ENCODE peak calls at places on chromosomes 5 and 9, in four cellular contexts. Y, E, O and S are unnamed samples.

GRCh38 chr5:86880344-86880743 is 262.6 kb downstream of the COX7C start:
- DNase-seq in Y (no peak), O (no peak), E (no peak), S (no peak)

GRCh38 chr5:158720316-158720715 is 379.4 kb downstream of the EBF1 start:
- DNase-seq in Y (no peak), O (no peak), E (no peak), S (no peak)

GRCh38 chr5:5667136-5667554 is 244.7 kb downstream of the ICE1 start:
- DNase-seq in Y (no peak), O (no peak), E (no peak), S (peak; percentile 53)

GRCh38 chr5:127256886-127257597 is 33.6 kb upstream of the MEGF10 start:
- DNase-seq in E (no peak), Y (no peak), O (no peak), S (no peak)

GRCh38 chr5:176441921-176442323 is 6.3 kb upstream of the FAF2 start:
- DNase-seq in O (no peak), E (no peak), Y (no peak), S (peak; percentile 23)

GRCh38 chr9:93256878-93257807 is 73.2 kb downstream of the WNK2 start:
- DNase-seq in Y (peak; percentile 4), E (peak; percentile 13), O (no peak), S (no peak)

GRCh38 chr5:54611290-54611951 is 93.9 kb downstream of the SNX18 start:
- DNase-seq in E (no peak), O (no peak), Y (no peak), S (no peak)

GRCh38 chr5:17359451-17359965 is 138.5 kb upstream of the TAF11L2 start:
- DNase-seq in Y (no peak), O (no peak), E (no peak), S (no peak)

GRCh38 chr5:107567901-107568671 is 102.7 kb downstream of the EFNA5 start:
- DNase-seq in E (no peak), Y (no peak), O (no peak), S (peak; percentile 45)

GRCh38 chr5:172806897-172807672 is 27.0 kb upstream of the ERGIC1 start:
- DNase-seq in O (peak; percentile 87), E (peak; percentile 93), Y (peak; percentile 79), S (peak; percentile 73)

GRCh38 chr5:134547999-134548626 is 22.6 kb downstream of the JADE2 start:
- DNase-seq in E (no peak), O (peak; percentile 10), Y (no peak), S (no peak)

GRCh38 chr5:175778951-175779475 is 92.4 kb upstream of the CPLX2 start:
- DNase-seq in O (peak; percentile 14), E (peak; percentile 71), Y (no peak), S (no peak)